ENCODE peak calls at places on chromosomes 12 and 14, in seven cellular contexts. H is K562, S is GM12878, X is SK-N-SH, C is HepG2, G is GM12892, Q is H1. Y is an unnamed sample.

GRCh38 chr14:63652406-63652805 is 10.7 kb upstream of the WDR89 start:
- DNase-seq in H (no peak), S (no peak), X (no peak), C (no peak), G (no peak), Q (no peak), Y (no peak)

GRCh38 chr12:45076417-45077031 is 25.6 kb upstream of the DBX2 start:
- DNase-seq in H (no peak), S (no peak), X (no peak), C (no peak), G (no peak), Q (peak), Y (no peak)

GRCh38 chr12:107776171-107776570 is 1.7 kb downstream of the ASCL4 start:
- DNase-seq in H (no peak), S (no peak), X (no peak), C (no peak), G (no peak), Q (no peak), Y (no peak)

GRCh38 chr14:101654051-101654450 is 92.8 kb downstream of the DIO3 start:
- DNase-seq in H (no peak), S (no peak), X (no peak), C (no peak), G (no peak), Q (no peak), Y (no peak)

GRCh38 chr12:56991319-56991906 is 14.9 kb downstream of the ZBTB39 start:
- DNase-seq in H (no peak), S (no peak), X (no peak), C (no peak), G (no peak), Q (no peak), Y (no peak)

GRCh38 chr12:124085419-124085818 is 112.4 kb downstream of the ZNF664 start:
- DNase-seq in H (no peak), S (no peak), X (no peak), C (no peak), G (no peak), Q (no peak), Y (no peak)

GRCh38 chr12:54993181-54993835 is 8.7 kb upstream of the TESPA1 start:
- DNase-seq in H (peak), S (no peak), X (peak), C (peak), G (peak), Q (no peak), Y (no peak)

GRCh38 chr14:105093426-105094192 is 28.4 kb upstream of the GPR132 start:
- DNase-seq in H (peak), S (peak), X (peak), C (peak), G (peak), Q (peak), Y (peak)

GRCh38 chr12:62647586-62647985 is 181.0 kb downstream of the MON2 start:
- DNase-seq in H (no peak), S (no peak), X (no peak), C (no peak), G (no peak), Q (no peak), Y (no peak)

GRCh38 chr12:58639323-58639934 is 280.9 kb downstream of the LRIG3 start:
- DNase-seq in H (no peak), S (no peak), X (no peak), C (no peak), G (no peak), Q (no peak), Y (no peak)

GRCh38 chr12:11130999-11131398 is 3.4 kb downstream of the TAS2R30 start:
- DNase-seq in H (no peak), S (no peak), X (no peak), C (no peak), G (no peak), Q (no peak), Y (no peak)

GRCh38 chr14:75469606-75470237 is 41.9 kb downstream of the JDP2 start:
- DNase-seq in H (no peak), S (no peak), X (no peak), C (no peak), G (no peak), Q (no peak), Y (no peak)

GRCh38 chr12:94829552-94829951 is 173.9 kb downstream of the NDUFA12 start:
- DNase-seq in H (no peak), S (no peak), X (no peak), C (no peak), G (no peak), Q (no peak), Y (no peak)

GRCh38 chr12:127172857-127173256 is 1094.1 kb upstream of the TMEM132C start:
- DNase-seq in H (no peak), S (no peak), X (no peak), C (no peak), G (no peak), Q (no peak), Y (no peak)

GRCh38 chr12:52964556-52965336 is 15.8 kb downstream of the KRT18 start:
- DNase-seq in H (no peak), S (no peak), X (no peak), C (no peak), G (no peak), Q (no peak), Y (no peak)

GRCh38 chr12:128513831-128514230 is 246.9 kb downstream of the TMEM132C start:
- DNase-seq in H (no peak), S (no peak), X (no peak), C (no peak), G (no peak), Q (no peak), Y (no peak)

GRCh38 chr12:127174881-127175280 is 1092.1 kb upstream of the TMEM132C start:
- DNase-seq in H (no peak), S (no peak), X (no peak), C (no peak), G (no peak), Q (no peak), Y (no peak)

GRCh38 chr12:25151476-25151875 is 43.5 kb downstream of the DNAI7 start:
- DNase-seq in H (no peak), S (no peak), X (peak), C (no peak), G (no peak), Q (no peak), Y (no peak)

GRCh38 chr12:107992870-107993451 is 136.1 kb upstream of the WSCD2 start:
- DNase-seq in H (peak), S (peak), X (peak), C (peak), G (no peak), Q (peak), Y (no peak)

GRCh38 chr14:80565001-80565400 is 353.7 kb upstream of the DIO2 start:
- DNase-seq in H (no peak), S (no peak), X (no peak), C (no peak), G (no peak), Q (no peak), Y (no peak)

GRCh38 chr12:14273911-14274306 is 91.6 kb upstream of the ATF7IP start:
- DNase-seq in H (no peak), S (no peak), X (no peak), C (no peak), G (no peak), Q (no peak), Y (no peak)

GRCh38 chr12:1888923-1889322 is 29.5 kb downstream of the CACNA2D4 start:
- DNase-seq in H (no peak), S (no peak), X (no peak), C (no peak), G (no peak), Q (no peak), Y (no peak)

GRCh38 chr14:96582995-96583394 is 80.8 kb downstream of the PAPOLA start:
- DNase-seq in H (no peak), S (no peak), X (peak), C (no peak), G (no peak), Q (no peak), Y (no peak)

GRCh38 chr12:180445-180844 is 33.5 kb downstream of the SLC6A12 start:
- DNase-seq in H (no peak), S (peak), X (no peak), C (no peak), G (no peak), Q (no peak), Y (peak)

GRCh38 chr12:10392394-10392930 is 2.6 kb upstream of the KLRK1 start:
- DNase-seq in H (peak), S (peak), X (no peak), C (no peak), G (no peak), Q (no peak), Y (no peak)

GRCh38 chr12:19489168-19489567 is 49.9 kb downstream of the AEBP2 start:
- DNase-seq in H (no peak), S (no peak), X (no peak), C (no peak), G (no peak), Q (no peak), Y (no peak)

GRCh38 chr12:15540469-15540872 is 218.2 kb downstream of the PTPRO start:
- DNase-seq in H (no peak), S (no peak), X (no peak), C (no peak), G (no peak), Q (no peak), Y (no peak)

GRCh38 chr12:3574986-3575385 is 84.0 kb downstream of the PRMT8 start:
- DNase-seq in H (no peak), S (no peak), X (no peak), C (no peak), G (no peak), Q (no peak), Y (no peak)

GRCh38 chr14:100854435-100854834 is 28.5 kb downstream of the MEG3 start:
- DNase-seq in H (no peak), S (no peak), X (no peak), C (no peak), G (no peak), Q (no peak), Y (no peak)

GRCh38 chr12:74537126-74537706 is 419 bp upstream of the ATXN7L3B start:
- DNase-seq in H (peak), S (peak), X (peak), C (peak), G (no peak), Q (no peak), Y (peak)

GRCh38 chr12:6508087-6508486 is 14.2 kb downstream of the NCAPD2 start:
- DNase-seq in H (no peak), S (no peak), X (no peak), C (no peak), G (no peak), Q (no peak), Y (no peak)

GRCh38 chr14:105201156-105201927 is 20.2 kb upstream of the NUDT14 start:
- DNase-seq in H (no peak), S (no peak), X (no peak), C (no peak), G (no peak), Q (no peak), Y (no peak)

GRCh38 chr12:92987362-92987761 is 58.3 kb upstream of the EEA1 start:
- DNase-seq in H (peak), S (no peak), X (peak), C (peak), G (no peak), Q (no peak), Y (no peak)

GRCh38 chr14:71714225-71714624 is 218.0 kb upstream of the RGS6 start:
- DNase-seq in H (no peak), S (no peak), X (no peak), C (no peak), G (no peak), Q (no peak), Y (no peak)

GRCh38 chr12:52387859-52388258 is 2.4 kb upstream of the KRT84 start:
- DNase-seq in H (no peak), S (no peak), X (no peak), C (no peak), G (no peak), Q (no peak), Y (no peak)

GRCh38 chr12:67237231-67237630 is 31.9 kb upstream of the CAND1 start:
- DNase-seq in H (no peak), S (no peak), X (no peak), C (peak), G (no peak), Q (no peak), Y (no peak)

DNA sequence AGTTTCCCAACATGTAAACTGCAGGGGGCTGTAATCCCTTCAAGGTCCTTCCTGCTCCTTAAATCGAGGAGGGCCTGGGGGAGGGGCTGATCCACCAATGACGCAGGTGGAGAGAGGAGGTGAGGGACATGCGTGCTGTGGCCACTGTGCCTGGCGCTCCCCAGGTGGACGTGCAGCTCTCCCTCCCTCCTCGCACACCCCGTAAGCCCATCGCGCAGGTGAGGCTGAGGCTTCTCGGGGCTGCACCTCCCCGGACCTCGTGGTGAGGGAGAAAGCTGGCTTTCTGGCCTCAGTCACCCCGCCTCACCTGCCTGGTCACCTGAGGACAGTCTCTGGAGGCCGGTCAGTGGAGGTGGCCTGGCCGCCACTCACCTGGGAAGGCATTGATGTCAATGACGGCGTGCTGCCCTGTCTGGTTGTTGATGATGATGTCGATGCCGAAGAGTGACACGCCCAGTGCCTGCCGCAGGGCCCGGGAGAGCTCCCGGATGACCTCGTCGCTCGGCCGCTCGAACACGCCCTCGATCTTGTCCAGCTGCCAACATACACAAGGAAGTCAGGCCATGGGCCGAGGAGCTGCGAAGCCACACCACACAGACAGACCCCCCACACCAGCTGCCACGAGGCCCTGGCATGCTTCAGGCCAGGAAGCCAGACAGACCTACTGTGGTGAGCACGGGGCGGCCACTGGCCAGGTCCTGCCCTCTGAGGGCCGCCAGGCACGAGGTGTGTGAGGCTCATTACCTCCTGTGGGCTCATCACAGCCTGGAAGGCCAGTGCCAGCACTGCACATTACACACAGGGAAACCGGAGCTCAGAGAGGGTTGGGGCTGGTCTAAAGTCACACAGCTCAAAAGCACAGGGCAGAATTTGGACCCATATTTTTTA is 23.3 kb downstream of the CHGA start:
- DNase-seq in H (no peak), S (no peak), X (peak), C (no peak), G (no peak), Q (no peak), Y (no peak)
- TF ChIP-seq TAF1 in H (no peak), S (no peak), X (no peak), C (no peak), G (no peak), Q (no peak), Y (no peak)

GRCh38 chr14:73477618-73478266 is 13.0 kb upstream of the RIOX1 start:
- DNase-seq in H (no peak), S (peak), X (no peak), C (no peak), G (no peak), Q (no peak), Y (no peak)
- TF ChIP-seq TAF1 in H (no peak), S (no peak), X (no peak), C (no peak), G (no peak), Q (no peak), Y (no peak)

GRCh38 chr14:68892961-68893360 is 86.1 kb downstream of the ACTN1 start:
- DNase-seq in H (peak), S (no peak), X (no peak), C (no peak), G (no peak), Q (no peak), Y (no peak)
- TF ChIP-seq TAF1 in H (no peak), S (no peak), X (no peak), C (no peak), G (no peak), Q (no peak), Y (no peak)

GRCh38 chr12:104953323-104953722 is 4.8 kb downstream of the SLC41A2 start:
- DNase-seq in H (no peak), S (no peak), X (no peak), C (no peak), G (no peak), Q (no peak), Y (no peak)
- TF ChIP-seq TAF1 in H (no peak), S (no peak), X (no peak), C (no peak), G (no peak), Q (no peak), Y (no peak)